ENCODE peak calls at places on chromosomes 1 and 21, in six cellular contexts. H, S, D, L, T and J are unnamed samples.

GRCh38 chr1:203327684-203328457 is 22.6 kb downstream of the BTG2 start:
- DNase-seq in S (peak; percentile 92), L (no peak), D (peak; percentile 66), H (no peak), T (peak; percentile 53), J (no peak)

GRCh38 chr1:78250201-78250600 is 204.4 kb downstream of the GIPC2 start:
- DNase-seq in H (no peak), S (no peak), T (peak; percentile 21), D (no peak), L (no peak), J (no peak)

GRCh38 chr1:67916439-67916886 is 83.2 kb upstream of the GNG12 start:
- DNase-seq in D (no peak), H (no peak), T (no peak), S (no peak), L (no peak), J (no peak)

GRCh38 chr1:41286992-41287391 is 44.9 kb upstream of the SCMH1 start:
- DNase-seq in L (no peak), S (no peak), H (no peak), D (no peak), T (no peak), J (no peak)

GRCh38 chr21:38506606-38507331 is 8.5 kb upstream of the ERG start:
- DNase-seq in D (no peak), T (no peak), S (no peak), L (no peak), H (no peak), J (no peak)

GRCh38 chr1:202568466-202569196 is 141.6 kb downstream of the SYT2 start:
- DNase-seq in D (no peak), T (no peak), S (no peak), H (peak; percentile 9), L (no peak), J (no peak)

GRCh38 chr1:151157067-151157531 is 650 bp downstream of the TNFAIP8L2 start:
- DNase-seq in L (no peak), S (no peak), H (peak; percentile 15), T (no peak), D (no peak), J (no peak)

GRCh38 chr1:87684786-87685185 is 356.1 kb downstream of the LMO4 start:
- DNase-seq in S (no peak), T (peak; percentile 72), D (peak; percentile 6), L (peak; percentile 10), H (peak; percentile 6), J (no peak)

GRCh38 chr1:17161137-17161700 is 42.0 kb upstream of the PADI2 start:
- DNase-seq in H (no peak), D (no peak), T (peak; percentile 11), S (no peak), L (no peak), J (no peak)

GRCh38 chr1:11985851-11986250 is 5.6 kb downstream of the MFN2 start:
- DNase-seq in H (no peak), S (no peak), L (no peak), T (peak; percentile 28), D (no peak), J (no peak)

GRCh38 chr1:192579319-192579738 is 3.8 kb downstream of the RGS1 start:
- DNase-seq in T (peak; percentile 28), D (no peak), L (no peak), S (no peak), H (no peak), J (no peak)

GRCh38 chr1:7679873-7680790 is 91.0 kb upstream of the VAMP3 start:
- DNase-seq in H (peak; percentile 16), S (no peak), L (peak; percentile 61), D (no peak), T (peak; percentile 13), J (peak; percentile 50)

GRCh38 chr1:66445492-66446181 is 88.3 kb upstream of the SGIP1 start:
- DNase-seq in L (peak; percentile 41), S (no peak), D (no peak), T (no peak), H (peak; percentile 11), J (no peak)

GRCh38 chr1:27704958-27705357 is 20.8 kb upstream of the FAM76A start:
- DNase-seq in D (no peak), H (no peak), S (no peak), L (no peak), T (no peak), J (no peak)
- TF ChIP-seq POLR2A in D (no peak), H (no peak), S (no peak), L (no peak), T (no peak), J (no peak)

GRCh38 chr1:109787211-109787844 is 23.6 kb upstream of the EPS8L3 start:
- DNase-seq in H (no peak), D (no peak), L (no peak), S (peak; percentile 68), T (peak; percentile 50), J (no peak)

GRCh38 chr1:109789771-109790170 is 26.0 kb upstream of the EPS8L3 start:
- DNase-seq in H (no peak), T (no peak), L (peak; percentile 2), S (peak; percentile 54), D (no peak), J (no peak)

GRCh38 chr1:109790329-109790728 is 26.6 kb upstream of the EPS8L3 start:
- DNase-seq in H (no peak), S (no peak), L (no peak), D (no peak), T (no peak), J (no peak)

GRCh38 chr1:109787845-109788605 is 24.3 kb upstream of the EPS8L3 start:
- DNase-seq in H (no peak), S (peak; percentile 81), D (no peak), L (no peak), T (no peak), J (no peak)

DNA sequence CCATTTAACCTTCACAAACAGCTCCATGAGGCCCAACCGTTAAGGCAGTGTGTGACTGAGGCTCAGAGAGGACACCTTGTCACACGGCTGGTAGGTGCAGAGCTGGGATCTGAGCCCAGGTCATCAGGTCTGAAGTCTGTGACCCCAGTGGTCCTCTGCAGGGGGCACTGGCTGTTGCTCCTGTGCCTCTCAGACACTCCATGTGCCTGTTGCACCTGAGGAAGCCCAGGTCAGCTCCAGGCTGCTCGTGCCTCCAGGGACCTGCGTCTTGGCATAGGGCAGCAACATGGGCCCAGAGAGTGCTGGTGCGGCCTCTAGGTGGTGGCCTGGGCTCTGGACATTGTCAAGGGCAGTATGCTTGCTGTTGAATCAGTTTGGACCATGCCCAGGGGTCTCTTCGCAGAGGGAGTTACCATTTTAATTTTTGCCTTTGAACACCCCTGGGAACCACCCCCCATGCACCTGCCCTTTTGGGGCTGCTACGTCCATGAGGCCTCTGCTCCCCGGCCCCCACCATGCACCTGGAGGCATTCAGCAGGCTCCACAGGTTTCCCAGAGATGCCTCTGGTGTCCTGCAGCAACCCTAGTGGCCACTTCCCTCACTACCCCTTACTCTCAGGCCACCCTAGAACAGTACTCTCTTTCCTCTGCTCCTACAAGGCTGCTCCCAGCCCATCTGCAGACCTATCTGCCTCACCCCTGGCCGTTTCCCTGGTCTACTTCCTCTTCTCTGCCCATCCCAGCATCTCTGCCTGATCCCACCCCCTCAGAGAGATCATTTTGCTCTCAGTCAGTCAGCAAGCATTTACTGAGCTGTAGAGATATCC is 25.2 kb upstream of the EPS8L3 start:
- DNase-seq in H (no peak), D (no peak), T (no peak), S (peak; percentile 72), L (peak; percentile 8), J (no peak)
- TF ChIP-seq POLR2A in H (no peak), D (no peak), T (no peak), S (no peak), L (no peak), J (no peak)

GRCh38 chr1:234841710-234842231 is 231.8 kb upstream of the IRF2BP2 start:
- DNase-seq in L (peak; percentile 46), H (peak; percentile 62), T (peak; percentile 30), S (peak; percentile 83), D (peak; percentile 44), J (no peak)
- TF ChIP-seq POLR2A in L (no peak), H (no peak), T (no peak), S (no peak), D (no peak), J (no peak)

GRCh38 chr1:20167126-20167525 is 18.8 kb upstream of the UBXN10 start:
- DNase-seq in H (no peak), D (no peak), L (no peak), T (no peak), S (no peak), J (no peak)

GRCh38 chr1:20174937-20175666 is 10.8 kb upstream of the UBXN10 start:
- DNase-seq in D (no peak), T (no peak), H (no peak), L (no peak), S (no peak), J (no peak)

GRCh38 chr1:20169932-20170331 is 16.0 kb upstream of the UBXN10 start:
- DNase-seq in T (no peak), D (no peak), H (no peak), S (no peak), L (no peak), J (no peak)

GRCh38 chr1:20168547-20169491 is 17.1 kb upstream of the UBXN10 start:
- DNase-seq in H (no peak), D (no peak), L (no peak), S (no peak), T (no peak), J (no peak)

DNA sequence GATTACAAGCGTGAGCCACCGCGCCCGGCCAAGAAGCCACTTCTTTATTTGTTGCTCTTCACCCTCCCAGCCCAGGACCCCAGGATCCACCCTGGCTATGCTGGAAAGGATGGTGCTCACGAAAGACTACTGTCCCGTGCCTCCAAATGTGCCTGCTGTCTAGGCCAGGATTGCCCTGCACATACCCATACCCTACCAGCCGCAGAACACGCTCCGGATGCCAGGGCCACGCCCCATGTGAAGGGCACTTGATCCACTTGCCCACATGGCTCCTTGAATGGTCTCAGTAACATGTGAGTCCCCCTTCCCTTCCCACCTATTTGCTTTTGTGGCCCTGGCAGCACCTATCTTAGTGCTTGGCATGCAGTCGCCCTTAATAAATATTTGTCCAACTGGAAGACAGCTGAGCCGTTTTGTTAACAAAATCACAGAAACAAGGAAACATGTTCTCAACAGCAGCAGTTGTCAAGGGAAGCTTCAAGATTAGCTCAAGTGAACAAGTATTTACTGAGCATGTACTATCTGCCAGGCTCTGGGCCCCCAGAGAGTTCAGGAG is 13.8 kb upstream of the UBXN10 start:
- DNase-seq in H (no peak), D (no peak), T (no peak), S (no peak), L (no peak), J (no peak)
- TF ChIP-seq POLR2A in H (no peak), D (no peak), T (no peak), S (no peak), L (no peak), J (no peak)

GRCh38 chr1:184033711-184034167 is 3.8 kb downstream of the COLGALT2 start:
- DNase-seq in H (no peak), T (peak; percentile 76), S (no peak), L (no peak), D (no peak), J (no peak)
- TF ChIP-seq POLR2A in H (no peak), T (no peak), S (no peak), L (no peak), D (no peak), J (no peak)

DNA sequence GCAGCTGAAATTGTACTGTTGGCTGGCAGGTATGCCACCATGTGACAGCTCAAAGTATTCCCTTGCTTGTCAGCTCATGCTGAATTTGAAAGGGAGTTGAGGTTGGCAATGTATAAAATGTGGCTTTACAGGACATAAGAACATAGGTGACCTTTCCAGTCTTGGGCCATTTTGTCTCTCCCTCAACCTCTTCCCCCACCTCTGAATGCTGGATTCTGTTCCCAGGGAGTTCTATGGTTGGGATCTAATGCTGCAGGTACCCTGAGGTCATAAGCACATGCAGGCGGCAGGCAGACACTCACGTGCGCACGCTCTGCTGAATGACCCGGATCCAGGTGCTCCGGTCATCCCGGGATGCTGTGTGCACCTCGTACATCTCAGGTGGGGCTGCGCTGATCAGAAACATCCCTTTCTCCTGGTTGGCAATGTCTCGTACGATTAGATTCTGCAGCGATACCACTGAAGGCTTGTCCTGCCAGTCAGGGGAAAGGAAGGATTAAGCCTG is 16.0 kb downstream of the RXFP4 start:
- DNase-seq in T (no peak), S (no peak), D (no peak), H (no peak), L (no peak), J (no peak)
- TF ChIP-seq POLR2A in T (no peak), S (no peak), D (no peak), H (no peak), L (no peak), J (no peak)